ENCODE peak calls at places on chromosomes 2 and 18, in ten cellular contexts. X is heart left ventricle, Q is GM12864, U is right lobe of liver, G is AG09319, R is GM12865, O is dorsolateral prefrontal cortex, P is lower leg skin, V is nephron progenitor cell, C is uterus. I is an unnamed sample.

GRCh38 chr2:215919624-215920243 is 93.6 kb downstream of the MREG start:
- DNase-seq in X (no peak), G (no peak), V (no peak), P (no peak), C (no peak), Q (no peak), U (no peak), O (no peak), R (no peak), I (no peak)

GRCh38 chr2:239158641-239159475 is 242.0 kb downstream of the HDAC4 start:
- DNase-seq in Q (no peak), U (peak; percentile 39), X (peak; percentile 18), V (no peak), P (peak; percentile 78), R (no peak), G (no peak), O (peak; percentile 39), C (peak; percentile 13), I (no peak)

GRCh38 chr2:145792745-145793144 is 1272.8 kb upstream of the ZEB2 start:
- DNase-seq in Q (no peak), P (no peak), O (no peak), G (no peak), X (no peak), V (no peak), C (no peak), R (no peak), U (no peak), I (no peak)

GRCh38 chr2:120317180-120317533 is 28.8 kb upstream of the INHBB start:
- DNase-seq in Q (no peak), O (no peak), R (no peak), P (no peak), V (no peak), U (no peak), X (no peak), C (no peak), G (no peak), I (no peak)

GRCh38 chr2:55003706-55004639 is 46.3 kb downstream of the RTN4 start:
- DNase-seq in C (no peak), P (no peak), R (no peak), X (no peak), G (no peak), V (no peak), O (no peak), Q (no peak), U (no peak), I (no peak)

GRCh38 chr2:237700583-237701032 is 73.2 kb downstream of the LRRFIP1 start:
- DNase-seq in Q (no peak), G (no peak), V (peak; percentile 53), P (peak; percentile 87), O (no peak), R (peak; percentile 73), U (no peak), C (peak; percentile 69), X (peak; percentile 84), I (no peak)

GRCh38 chr2:63741884-63742583 is 99.7 kb upstream of the UGP2 start:
- DNase-seq in G (no peak), X (no peak), V (no peak), U (no peak), R (no peak), O (no peak), Q (no peak), C (no peak), P (no peak), I (no peak)

GRCh38 chr2:200278694-200279316 is 27.7 kb upstream of the SPATS2L start:
- DNase-seq in P (no peak), X (no peak), O (no peak), R (no peak), G (no peak), U (no peak), V (no peak), C (no peak), Q (no peak), I (no peak)

DNA sequence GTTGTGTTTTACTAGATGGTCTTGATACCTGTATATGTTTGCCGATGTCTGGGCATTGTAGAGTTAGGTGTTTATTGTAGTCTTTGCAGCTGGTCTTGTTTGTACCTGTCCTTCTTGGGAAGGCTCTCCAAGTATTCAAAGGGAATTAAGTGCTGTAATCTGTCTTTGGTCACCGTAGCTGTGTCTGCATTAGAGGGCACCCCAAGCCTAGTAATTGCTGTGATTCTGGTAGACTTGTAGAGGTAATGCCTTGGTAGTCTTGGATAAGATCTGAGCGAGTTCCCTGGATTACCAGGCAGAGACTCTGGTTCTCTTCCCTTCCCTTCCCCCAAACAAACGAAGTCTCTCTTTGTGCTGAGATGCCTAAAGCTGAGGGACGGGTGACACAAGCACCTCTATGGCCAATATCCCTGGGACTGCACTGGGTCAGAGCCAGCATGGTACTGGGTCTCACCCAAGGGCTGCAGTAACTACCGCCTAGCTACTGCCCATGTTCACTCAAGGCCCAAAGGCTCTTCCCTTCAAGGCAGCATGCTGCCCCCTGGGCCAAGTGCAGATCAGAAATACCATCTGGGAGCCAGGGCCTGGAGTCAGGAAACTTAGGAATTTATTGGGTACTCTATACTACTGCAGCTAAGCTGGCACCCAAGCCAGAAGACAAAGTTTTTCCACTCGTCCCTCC is 27.1 kb downstream of the STPG4 start:
- DNase-seq in U (no peak), V (no peak), G (no peak), Q (no peak), C (no peak), O (no peak), X (no peak), R (no peak), P (no peak), I (no peak)
- TF ChIP-seq CTCF in U (no peak), V (no peak), G (no peak), Q (no peak), C (no peak), O (no peak), X (no peak), R (no peak), P (no peak), I (no peak)

GRCh38 chr2:222982909-222983265 is 69.1 kb upstream of the KCNE4 start:
- DNase-seq in O (no peak), C (no peak), P (no peak), G (no peak), Q (no peak), V (no peak), R (no peak), X (no peak), U (no peak), I (no peak)

GRCh38 chr2:222979484-222979883 is 72.5 kb upstream of the KCNE4 start:
- DNase-seq in V (no peak), C (no peak), G (no peak), X (no peak), O (no peak), R (no peak), U (no peak), Q (no peak), P (no peak), I (no peak)

GRCh38 chr2:222978850-222979249 is 73.1 kb upstream of the KCNE4 start:
- DNase-seq in O (no peak), P (no peak), Q (no peak), U (no peak), G (no peak), R (no peak), X (no peak), V (no peak), C (no peak), I (no peak)

GRCh38 chr2:222977121-222977520 is 74.9 kb upstream of the KCNE4 start:
- DNase-seq in P (no peak), V (no peak), G (no peak), U (no peak), R (no peak), Q (no peak), O (no peak), X (no peak), C (no peak), I (no peak)

DNA sequence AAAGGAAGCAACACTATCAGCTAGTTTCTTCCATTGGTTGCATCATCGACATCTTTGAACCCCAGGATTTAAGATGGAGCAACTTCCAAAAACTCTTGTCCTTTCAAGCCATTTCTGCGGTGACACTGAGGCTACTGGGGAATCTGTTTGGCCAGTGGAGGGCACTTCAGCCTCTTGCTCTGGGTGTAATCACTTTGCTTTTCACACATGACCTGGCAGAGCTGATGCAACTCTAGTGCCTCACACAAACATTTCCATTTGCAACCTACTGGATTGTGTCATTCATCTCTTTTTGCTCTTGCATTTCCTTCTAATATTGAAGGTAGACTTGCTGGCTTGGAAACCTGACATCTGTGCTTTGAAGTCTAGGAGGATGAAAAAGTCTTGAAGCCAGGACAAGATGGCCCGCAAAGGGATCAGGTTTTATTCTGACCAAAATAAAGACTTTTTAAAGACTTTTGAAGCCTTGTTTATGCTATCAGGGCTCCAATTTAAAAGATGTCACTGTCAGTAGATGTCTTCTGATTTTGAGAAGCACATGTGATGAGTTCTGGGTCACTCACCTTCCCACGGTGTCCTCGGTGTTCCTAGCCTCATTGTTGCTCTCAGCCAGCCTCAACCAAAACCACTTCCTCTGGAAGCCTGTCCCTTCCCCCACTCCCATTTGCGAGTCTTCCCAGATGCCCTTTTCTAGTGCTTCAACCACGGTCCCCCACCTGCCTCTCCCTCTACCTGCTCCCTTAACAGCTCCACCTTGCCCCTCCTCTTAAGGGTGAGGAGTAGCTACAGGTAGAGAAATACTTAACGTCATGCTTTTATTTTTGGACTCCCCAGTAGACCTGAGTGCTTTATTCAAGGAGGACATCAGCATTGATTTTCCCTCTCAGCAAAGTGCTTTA is 69.7 kb upstream of the KCNE4 start:
- DNase-seq in Q (no peak), X (peak; percentile 61), G (peak; percentile 85), P (no peak), V (peak; percentile 16), R (peak; percentile 61), O (peak; percentile 62), U (no peak), C (peak; percentile 32), I (no peak)
- TF ChIP-seq CTCF in Q (peak; percentile 23), X (peak; percentile 21), G (peak; percentile 85), P (no peak), V (peak; percentile 35), R (peak; percentile 20), O (peak; percentile 65), U (peak; percentile 16), C (peak; percentile 57), I (peak; percentile 32)

DNA sequence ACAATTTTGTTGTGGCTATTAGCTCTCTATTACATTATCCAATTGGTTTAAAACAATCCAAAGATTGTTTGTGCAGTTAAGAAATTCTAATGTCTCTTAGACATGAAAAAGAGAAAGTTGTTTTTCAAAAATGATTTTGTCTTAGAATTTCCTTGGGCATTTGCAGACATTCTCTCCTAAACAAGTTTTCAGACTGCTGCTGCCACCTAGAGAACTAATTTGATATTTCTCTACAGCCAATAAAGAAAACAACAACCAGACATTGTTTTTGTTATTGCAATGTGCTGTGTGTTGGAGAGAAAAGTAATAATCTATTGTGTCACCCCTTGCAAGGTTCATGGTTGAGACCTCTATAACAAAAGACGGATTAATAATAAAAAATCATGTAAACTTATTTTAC is 119.0 kb upstream of the SYT4 start:
- DNase-seq in G (no peak), C (no peak), P (no peak), O (no peak), X (no peak), U (no peak), V (no peak), R (no peak), Q (no peak), I (no peak)
- TF ChIP-seq CTCF in G (no peak), C (no peak), P (no peak), O (peak; percentile 55), X (no peak), U (peak; percentile 42), V (peak; percentile 43), R (no peak), Q (peak; percentile 25), I (peak; percentile 69)

DNA sequence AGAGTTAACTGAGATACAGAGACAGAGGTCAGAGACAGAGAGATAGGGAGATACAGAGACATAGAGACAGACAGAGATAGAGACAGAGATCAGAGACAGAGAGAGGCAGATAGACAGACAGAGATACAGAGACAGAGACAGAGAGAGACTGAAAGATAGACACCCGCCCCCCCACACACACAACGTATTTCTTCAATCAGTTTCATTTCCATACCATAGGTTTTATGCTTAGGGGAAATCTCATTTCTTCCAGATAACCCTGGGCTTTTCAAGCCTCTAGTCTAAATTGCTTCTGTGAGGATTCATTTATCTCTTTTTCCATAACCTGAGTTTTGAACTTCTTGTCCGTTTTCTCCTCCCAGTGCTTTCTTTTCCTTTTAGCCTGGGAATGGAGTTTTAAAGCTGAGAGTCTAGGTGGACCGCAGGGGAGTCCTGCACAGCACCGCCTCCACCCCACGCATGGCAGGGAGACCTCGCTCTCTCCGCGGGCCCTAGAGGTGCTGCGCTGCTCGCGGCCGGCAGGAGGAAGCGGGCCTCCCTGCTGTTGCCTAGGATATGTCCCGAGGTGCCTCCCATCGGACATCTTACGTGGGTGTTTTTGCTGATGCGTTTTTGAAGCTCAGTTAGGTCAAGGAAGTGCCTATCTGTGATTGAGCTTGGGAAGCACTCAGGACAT is 94.7 kb downstream of the CD8B2 start:
- DNase-seq in P (no peak), G (peak; percentile 3), X (peak; percentile 68), R (peak; percentile 38), C (peak; percentile 68), O (no peak), U (no peak), Q (no peak), V (peak; percentile 67), I (peak; percentile 33)
- TF ChIP-seq CTCF in P (no peak), G (peak; percentile 19), X (no peak), R (peak; percentile 17), C (peak; percentile 34), O (no peak), U (no peak), Q (no peak), V (no peak), I (no peak)